ENCODE peak calls at places on chromosomes 11 and 22, in ten cellular contexts. N, Q, G, T, V, F, L, R, Z and H are unnamed samples.

GRCh38 chr11:112219476-112220232 is 6.6 kb upstream of the PTS start:
- DNase-seq in N (peak), Q (no peak), G (peak), T (peak), V (peak), F (peak), L (peak), R (peak), Z (no peak), H (no peak)

GRCh38 chr11:38089728-38090127 is 1491.7 kb upstream of the RAG2 start:
- DNase-seq in N (no peak), Q (no peak), G (no peak), T (no peak), V (no peak), F (no peak), L (no peak), R (peak), Z (no peak), H (no peak)

GRCh38 chr11:118918128-118918685 is 7.5 kb downstream of the BCL9L start:
- DNase-seq in N (no peak), Q (peak), G (peak), T (peak), V (peak), F (peak), L (peak), R (peak), Z (peak), H (peak)

GRCh38 chr11:68838572-68838964 is 3.1 kb downstream of the CPT1A start:
- DNase-seq in N (no peak), Q (peak), G (no peak), T (no peak), V (peak), F (no peak), L (no peak), R (no peak), Z (no peak), H (no peak)

GRCh38 chr11:98572941-98573340 is 447.8 kb upstream of the CNTN5 start:
- DNase-seq in N (no peak), Q (no peak), G (no peak), T (no peak), V (no peak), F (no peak), L (no peak), R (no peak), Z (no peak), H (no peak)

GRCh38 chr22:24803064-24803542 is 2.9 kb upstream of the SGSM1 start:
- DNase-seq in N (peak), Q (peak), G (peak), T (no peak), V (peak), F (peak), L (peak), R (no peak), Z (no peak), H (no peak)

GRCh38 chr22:46105494-46106278 is 44.6 kb upstream of the PPARA start:
- DNase-seq in N (no peak), Q (no peak), G (no peak), T (peak), V (peak), F (no peak), L (no peak), R (peak), Z (no peak), H (no peak)

GRCh38 chr11:73249858-73250773 is 22.0 kb upstream of the P2RY6 start:
- DNase-seq in N (no peak), Q (peak), G (peak), T (no peak), V (no peak), F (no peak), L (no peak), R (peak), Z (no peak), H (no peak)

GRCh38 chr22:39662677-39663034 is 92.1 kb downstream of the CACNA1I start:
- DNase-seq in N (no peak), Q (no peak), G (no peak), T (no peak), V (no peak), F (no peak), L (no peak), R (no peak), Z (no peak), H (no peak)

GRCh38 chr11:121839821-121840220 is 276.2 kb downstream of the BLID start:
- DNase-seq in N (no peak), Q (no peak), G (no peak), T (no peak), V (peak), F (no peak), L (no peak), R (no peak), Z (no peak), H (no peak)

GRCh38 chr11:113715882-113716625 is 9.9 kb upstream of the TMPRSS5 start:
- DNase-seq in N (no peak), Q (no peak), G (no peak), T (no peak), V (no peak), F (no peak), L (no peak), R (no peak), Z (no peak), H (no peak)

GRCh38 chr11:113710989-113711388 is 4.9 kb upstream of the TMPRSS5 start:
- DNase-seq in N (no peak), Q (no peak), G (no peak), T (no peak), V (no peak), F (no peak), L (no peak), R (no peak), Z (no peak), H (no peak)

DNA sequence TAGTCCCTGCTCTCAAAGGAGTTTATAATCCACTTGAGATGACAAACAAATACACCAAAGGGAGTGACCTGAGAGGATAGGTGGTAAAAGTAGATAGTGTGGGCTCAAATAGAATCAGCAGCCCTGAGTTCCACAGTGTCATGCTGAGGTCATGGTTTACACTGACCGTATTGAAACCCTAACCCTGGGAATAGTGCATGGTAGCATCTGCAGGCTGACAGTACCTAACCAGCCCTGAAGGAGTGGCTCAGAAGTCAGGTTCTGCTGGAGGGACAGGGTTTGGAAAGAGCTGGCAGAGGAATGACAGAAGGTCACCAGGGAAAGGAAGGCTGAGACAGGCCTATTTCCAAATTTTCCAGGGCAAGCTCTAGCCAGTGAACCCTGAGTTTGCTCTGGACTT is 9.2 kb upstream of the TMPRSS5 start:
- DNase-seq in N (no peak), Q (no peak), G (no peak), T (no peak), V (no peak), F (no peak), L (no peak), R (no peak), Z (no peak), H (no peak)
- TF ChIP-seq CTCF in N (no peak), Q (no peak), G (peak), T (no peak), V (no peak), F (no peak), L (no peak), R (no peak), Z (no peak), H (no peak)

GRCh38 chr11:21511835-21512440 is 680.9 kb upstream of the ANO5 start:
- DNase-seq in N (peak), Q (peak), G (peak), T (no peak), V (peak), F (peak), L (peak), R (peak), Z (peak), H (peak)
- TF ChIP-seq CTCF in N (peak), Q (peak), G (peak), T (no peak), V (peak), F (peak), L (peak), R (peak), Z (no peak), H (peak)

GRCh38 chr11:123137496-123138270 is 57.4 kb downstream of the CLMP start:
- DNase-seq in N (peak), Q (peak), G (peak), T (peak), V (peak), F (no peak), L (peak), R (no peak), Z (peak), H (peak)
- TF ChIP-seq CTCF in N (no peak), Q (no peak), G (no peak), T (no peak), V (peak), F (no peak), L (no peak), R (no peak), Z (no peak), H (no peak)

DNA sequence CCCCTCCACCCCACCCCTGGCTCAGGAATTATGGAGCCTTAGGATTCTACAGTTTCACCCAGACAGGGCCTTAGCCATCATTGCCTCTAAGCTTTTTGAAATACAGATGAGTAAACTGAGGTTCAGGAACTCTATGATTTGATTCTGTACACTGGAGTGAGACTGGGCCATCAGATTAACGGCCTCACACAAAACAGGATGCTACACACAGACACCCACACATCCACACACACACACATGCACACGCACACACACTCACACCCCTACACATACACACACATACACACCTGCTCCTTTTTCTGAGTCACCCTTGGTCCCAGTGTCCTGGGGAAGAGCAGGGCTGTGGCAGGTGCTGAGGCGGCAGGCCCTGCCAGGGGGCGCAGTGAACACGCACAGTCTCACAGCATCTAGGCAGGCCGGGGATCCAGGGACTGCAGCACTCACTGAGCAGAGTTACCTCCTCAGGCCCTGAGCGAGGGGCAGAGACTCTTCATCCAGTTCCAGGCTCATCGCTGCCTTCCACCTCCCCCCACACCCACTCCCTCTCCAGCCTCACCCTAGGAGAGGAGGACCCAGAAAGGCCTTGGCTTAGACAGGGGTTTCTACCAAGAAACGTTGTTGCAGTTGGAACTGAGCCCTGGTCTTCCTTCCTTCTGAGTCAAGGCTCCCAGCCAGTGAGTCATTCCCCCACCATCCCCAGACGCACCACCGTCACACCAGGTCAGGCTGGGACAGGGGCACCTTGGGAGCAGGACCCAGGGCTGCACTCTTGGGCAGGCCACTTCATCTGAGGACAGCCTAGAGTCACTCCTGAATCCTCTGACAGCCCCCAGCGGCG is 89.8 kb upstream of the PARVA start:
- DNase-seq in N (peak), Q (peak), G (peak), T (peak), V (peak), F (peak), L (peak), R (peak), Z (peak), H (peak)
- TF ChIP-seq CTCF in N (no peak), Q (no peak), G (peak), T (no peak), V (peak), F (peak), L (no peak), R (peak), Z (no peak), H (peak)

DNA sequence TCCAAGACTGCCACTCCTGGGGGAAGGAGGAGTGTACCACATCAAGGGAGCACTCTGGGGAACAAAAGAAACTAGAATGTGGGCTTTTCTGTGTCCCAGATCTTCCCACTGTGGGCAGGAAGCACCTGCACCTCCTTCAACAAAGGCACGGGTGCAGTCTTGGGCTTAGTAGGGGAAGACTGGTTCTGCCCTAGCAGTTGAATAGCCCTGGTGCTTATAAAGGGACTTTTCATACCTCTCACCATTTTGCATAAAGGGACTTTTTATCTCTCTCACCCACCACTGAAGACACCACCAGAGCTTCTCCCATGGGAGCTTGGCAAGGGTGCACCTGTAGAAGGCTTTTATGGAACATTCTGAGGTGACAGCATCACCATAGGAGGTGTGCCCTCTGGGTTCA is 65.8 kb upstream of the MS4A8 start:
- DNase-seq in N (peak), Q (no peak), G (no peak), T (no peak), V (no peak), F (no peak), L (no peak), R (no peak), Z (no peak), H (no peak)
- TF ChIP-seq CTCF in N (no peak), Q (no peak), G (no peak), T (no peak), V (no peak), F (no peak), L (no peak), R (no peak), Z (no peak), H (no peak)

DNA sequence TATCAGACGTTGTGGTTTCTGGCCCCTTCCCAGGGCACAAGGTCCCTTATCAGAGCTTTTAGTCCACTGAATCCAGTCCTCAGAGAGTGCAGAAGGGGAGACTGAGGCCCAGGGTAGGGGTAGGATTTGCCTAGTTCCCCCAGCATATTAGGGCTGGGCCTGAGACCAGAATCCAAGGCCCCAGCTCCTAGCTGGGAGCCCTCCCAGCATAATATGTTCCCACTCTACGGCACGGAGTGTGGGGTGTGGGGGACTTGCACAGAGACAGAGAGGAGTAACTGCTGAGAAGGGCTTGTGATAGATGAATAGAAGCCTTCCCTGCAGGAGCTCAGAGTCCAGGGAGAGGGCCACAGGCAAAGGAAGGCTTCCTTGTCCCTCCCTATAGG is 43.8 kb downstream of the NEU3 start:
- DNase-seq in N (no peak), Q (no peak), G (peak), T (no peak), V (no peak), F (no peak), L (no peak), R (no peak), Z (no peak), H (no peak)
- TF ChIP-seq CTCF in N (no peak), Q (no peak), G (no peak), T (no peak), V (no peak), F (no peak), L (no peak), R (no peak), Z (no peak), H (no peak)